ENCODE peak calls at places on chromosomes 2 and 18, in nine cellular contexts. Z, T, W, K, N, C, O, A and Q are unnamed samples.

GRCh38 chr2:46539327-46540276 is 60.2 kb downstream of the TMEM247 start:
- DNase-seq in Z (no peak), T (no peak), W (no peak), K (no peak), N (no peak), C (no peak), O (no peak), A (no peak), Q (no peak)

GRCh38 chr18:28736951-28737350 is 560.0 kb upstream of the CDH2 start:
- DNase-seq in Z (no peak), T (peak; percentile 19), W (no peak), K (no peak), N (no peak), C (peak; percentile 30), O (no peak), A (no peak), Q (no peak)

GRCh38 chr2:54964271-54964670 is 86.0 kb downstream of the RTN4 start:
- DNase-seq in Z (no peak), T (peak; percentile 43), W (no peak), K (no peak), N (no peak), C (peak; percentile 86), O (no peak), A (no peak), Q (no peak)

GRCh38 chr2:184125867-184126266 is 472.5 kb upstream of the ZNF804A start:
- DNase-seq in Z (no peak), T (no peak), W (no peak), K (no peak), N (no peak), C (no peak), O (no peak), A (no peak), Q (no peak)

GRCh38 chr18:36067118-36067957 is at the start of gene RPRD1A:
- DNase-seq in Z (peak; percentile 99), T (peak; percentile 92), W (peak; percentile 96), K (peak; percentile 96), N (peak; percentile 92), C (peak; percentile 92), O (peak; percentile 96), A (peak; percentile 82), Q (peak; percentile 95)

GRCh38 chr18:10739152-10739551 is 213.3 kb downstream of the NAPG start:
- DNase-seq in Z (no peak), T (no peak), W (no peak), K (no peak), N (no peak), C (peak; percentile 40), O (no peak), A (no peak), Q (no peak)

GRCh38 chr18:48942554-48943261 is 8.1 kb downstream of the SMAD7 start:
- DNase-seq in Z (peak; percentile 39), T (peak; percentile 93), W (peak; percentile 46), K (no peak), N (no peak), C (peak; percentile 100), O (no peak), A (peak; percentile 80), Q (no peak)

GRCh38 chr2:170025223-170025622 is 152.7 kb upstream of the MYO3B start:
- DNase-seq in Z (no peak), T (no peak), W (no peak), K (no peak), N (no peak), C (no peak), O (no peak), A (no peak), Q (no peak)

GRCh38 chr2:159760321-159760720 is 37.7 kb downstream of the CD302 start:
- DNase-seq in Z (no peak), T (no peak), W (no peak), K (no peak), N (no peak), C (no peak), O (no peak), A (no peak), Q (no peak)

GRCh38 chr18:50775207-50775606 is 44.6 kb downstream of the MRO start:
- DNase-seq in Z (no peak), T (no peak), W (no peak), K (no peak), N (no peak), C (no peak), O (no peak), A (no peak), Q (no peak)

GRCh38 chr2:240959214-240959940 is 39.0 kb upstream of the SNED1 start:
- DNase-seq in Z (no peak), T (no peak), W (peak; percentile 9), K (no peak), N (no peak), C (no peak), O (peak; percentile 57), A (no peak), Q (no peak)

GRCh38 chr2:138615257-138615656 is 113.7 kb downstream of the SPOPL start:
- DNase-seq in Z (no peak), T (peak; percentile 8), W (no peak), K (no peak), N (no peak), C (peak; percentile 83), O (no peak), A (peak; percentile 52), Q (no peak)

GRCh38 chr2:219722276-219722883 is 95.0 kb downstream of the SLC4A3 start:
- DNase-seq in Z (no peak), T (peak; percentile 25), W (no peak), K (no peak), N (no peak), C (peak; percentile 96), O (no peak), A (no peak), Q (no peak)

GRCh38 chr18:35268811-35269210 is 21.2 kb downstream of the ZSCAN30 start:
- DNase-seq in Z (no peak), T (no peak), W (no peak), K (no peak), N (no peak), C (no peak), O (no peak), A (no peak), Q (no peak)

GRCh38 chr2:31522742-31523141 is 58.0 kb downstream of the SRD5A2 start:
- DNase-seq in Z (no peak), T (no peak), W (no peak), K (no peak), N (no peak), C (no peak), O (no peak), A (no peak), Q (no peak)

GRCh38 chr2:86336350-86337234 is 834 bp downstream of the REEP1 start:
- DNase-seq in Z (peak; percentile 90), T (no peak), W (peak; percentile 22), K (no peak), N (no peak), C (no peak), O (no peak), A (no peak), Q (no peak)

GRCh38 chr18:13288509-13289138 is 70.1 kb downstream of the LDLRAD4 start:
- DNase-seq in Z (no peak), T (no peak), W (no peak), K (no peak), N (no peak), C (no peak), O (no peak), A (no peak), Q (no peak)

GRCh38 chr18:56235061-56235772 is 403.2 kb downstream of the TXNL1 start:
- DNase-seq in Z (no peak), T (no peak), W (no peak), K (no peak), N (no peak), C (no peak), O (no peak), A (no peak), Q (no peak)

GRCh38 chr2:236109061-236109460 is 59.1 kb downstream of the GBX2 start:
- DNase-seq in Z (peak; percentile 16), T (no peak), W (no peak), K (no peak), N (no peak), C (no peak), O (no peak), A (no peak), Q (no peak)

GRCh38 chr2:122927217-122927616 is 1097.9 kb upstream of the CNTNAP5 start:
- DNase-seq in Z (peak; percentile 62), T (no peak), W (no peak), K (no peak), N (no peak), C (no peak), O (no peak), A (no peak), Q (no peak)